ENCODE peak calls at places on chromosomes 13 and 19, in five cellular contexts. One of them, this sample, is unnamed. For H3K4me1, the result is how much of the 10 kb centered on the place peaks cover.

GRCh38 chr19:39297931-39298634 is 1.9 kb downstream of the IFNL1 start:
- DNase-seq in breast epithelium: no peak
- DNase-seq in endothelial cell of umbilical vein: no peak
- DNase-seq in sigmoid colon: peak
- DNase-seq in stomach: peak
- DNase-seq in this sample: peak

GRCh38 chr19:13986348-13986904 is 19.7 kb downstream of the RFX1 start:
- DNase-seq in breast epithelium: no peak
- DNase-seq in endothelial cell of umbilical vein: peak
- DNase-seq in sigmoid colon: peak
- DNase-seq in stomach: peak
- DNase-seq in this sample: peak

GRCh38 chr19:14814982-14815381 is 20.0 kb downstream of the OR7A5 start:
- DNase-seq in breast epithelium: no peak
- DNase-seq in endothelial cell of umbilical vein: no peak
- DNase-seq in sigmoid colon: no peak
- DNase-seq in stomach: no peak
- DNase-seq in this sample: no peak

GRCh38 chr13:113729329-113730019 is 29.6 kb upstream of the TMEM255B start:
- DNase-seq in breast epithelium: no peak
- DNase-seq in endothelial cell of umbilical vein: no peak
- DNase-seq in sigmoid colon: no peak
- DNase-seq in stomach: no peak
- DNase-seq in this sample: no peak

GRCh38 chr19:15072930-15073647 is 8.9 kb upstream of the OR1I1 start:
- DNase-seq in breast epithelium: peak
- DNase-seq in endothelial cell of umbilical vein: no peak
- DNase-seq in sigmoid colon: no peak
- DNase-seq in stomach: no peak
- DNase-seq in this sample: no peak

GRCh38 chr19:41154060-41154459 is 39.0 kb upstream of the CYP2S1 start:
- DNase-seq in breast epithelium: no peak
- DNase-seq in endothelial cell of umbilical vein: no peak
- DNase-seq in sigmoid colon: no peak
- DNase-seq in stomach: no peak
- DNase-seq in this sample: no peak

GRCh38 chr13:43693639-43694038 is 93.1 kb downstream of the ENOX1 start:
- DNase-seq in breast epithelium: no peak
- DNase-seq in endothelial cell of umbilical vein: no peak
- DNase-seq in sigmoid colon: no peak
- DNase-seq in stomach: no peak
- DNase-seq in this sample: no peak

GRCh38 chr19:6076675-6077463 is 33.4 kb downstream of the RFX2 start:
- DNase-seq in breast epithelium: no peak
- DNase-seq in endothelial cell of umbilical vein: no peak
- DNase-seq in sigmoid colon: peak
- DNase-seq in stomach: no peak
- DNase-seq in this sample: no peak

GRCh38 chr13:114107686-114108081 is 24.7 kb downstream of the RASA3 start:
- DNase-seq in breast epithelium: peak
- DNase-seq in endothelial cell of umbilical vein: peak
- DNase-seq in sigmoid colon: peak
- DNase-seq in stomach: no peak
- DNase-seq in this sample: peak

GRCh38 chr19:33784432-33784831 is 12.2 kb upstream of the KCTD15 start:
- DNase-seq in breast epithelium: no peak
- DNase-seq in endothelial cell of umbilical vein: no peak
- DNase-seq in sigmoid colon: no peak
- DNase-seq in stomach: no peak
- DNase-seq in this sample: no peak

DNA sequence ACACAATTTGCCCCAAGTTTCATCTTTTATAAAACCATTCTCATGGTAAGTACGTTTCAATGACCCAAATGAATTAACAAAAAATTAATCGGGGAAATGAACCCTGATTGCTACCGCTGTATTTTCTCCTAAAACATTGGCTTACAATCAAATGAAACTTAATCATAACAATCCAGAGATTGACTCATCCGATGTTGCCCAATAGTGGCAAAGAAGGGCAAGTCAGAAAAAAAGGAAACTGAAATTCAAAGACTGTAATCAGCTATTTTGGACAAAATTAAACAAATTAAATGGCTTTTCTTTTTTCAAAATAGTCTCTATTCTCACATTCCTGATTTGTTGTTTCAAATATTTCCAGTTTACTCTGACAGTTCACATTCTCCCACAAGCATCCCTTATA is 3.9 kb upstream of the ACOD1 start:
- DNase-seq in breast epithelium: no peak
- DNase-seq in endothelial cell of umbilical vein: no peak
- DNase-seq in sigmoid colon: no peak
- DNase-seq in stomach: no peak
- DNase-seq in this sample: no peak
- TF ChIP-seq POLR2AphosphoS5 in breast epithelium: no peak
- TF ChIP-seq POLR2AphosphoS5 in endothelial cell of umbilical vein: no peak
- TF ChIP-seq POLR2AphosphoS5 in sigmoid colon: no peak
- TF ChIP-seq POLR2AphosphoS5 in stomach: no peak
- TF ChIP-seq POLR2AphosphoS5 in this sample: no peak

GRCh38 chr13:30871713-30872029 is 34.4 kb upstream of the MEDAG start:
- DNase-seq in breast epithelium: no peak
- DNase-seq in endothelial cell of umbilical vein: peak
- DNase-seq in sigmoid colon: no peak
- DNase-seq in stomach: no peak
- DNase-seq in this sample: no peak

GRCh38 chr13:30872195-30872594 is 33.9 kb upstream of the MEDAG start:
- DNase-seq in breast epithelium: no peak
- DNase-seq in endothelial cell of umbilical vein: peak
- DNase-seq in sigmoid colon: no peak
- DNase-seq in stomach: no peak
- DNase-seq in this sample: no peak

GRCh38 chr13:30870049-30870884 is 35.8 kb upstream of the MEDAG start:
- DNase-seq in breast epithelium: no peak
- DNase-seq in endothelial cell of umbilical vein: peak
- DNase-seq in sigmoid colon: peak
- DNase-seq in stomach: peak
- DNase-seq in this sample: peak

GRCh38 chr13:30869491-30869890 is 36.6 kb upstream of the MEDAG start:
- DNase-seq in breast epithelium: no peak
- DNase-seq in endothelial cell of umbilical vein: peak
- DNase-seq in sigmoid colon: no peak
- DNase-seq in stomach: no peak
- DNase-seq in this sample: no peak

DNA sequence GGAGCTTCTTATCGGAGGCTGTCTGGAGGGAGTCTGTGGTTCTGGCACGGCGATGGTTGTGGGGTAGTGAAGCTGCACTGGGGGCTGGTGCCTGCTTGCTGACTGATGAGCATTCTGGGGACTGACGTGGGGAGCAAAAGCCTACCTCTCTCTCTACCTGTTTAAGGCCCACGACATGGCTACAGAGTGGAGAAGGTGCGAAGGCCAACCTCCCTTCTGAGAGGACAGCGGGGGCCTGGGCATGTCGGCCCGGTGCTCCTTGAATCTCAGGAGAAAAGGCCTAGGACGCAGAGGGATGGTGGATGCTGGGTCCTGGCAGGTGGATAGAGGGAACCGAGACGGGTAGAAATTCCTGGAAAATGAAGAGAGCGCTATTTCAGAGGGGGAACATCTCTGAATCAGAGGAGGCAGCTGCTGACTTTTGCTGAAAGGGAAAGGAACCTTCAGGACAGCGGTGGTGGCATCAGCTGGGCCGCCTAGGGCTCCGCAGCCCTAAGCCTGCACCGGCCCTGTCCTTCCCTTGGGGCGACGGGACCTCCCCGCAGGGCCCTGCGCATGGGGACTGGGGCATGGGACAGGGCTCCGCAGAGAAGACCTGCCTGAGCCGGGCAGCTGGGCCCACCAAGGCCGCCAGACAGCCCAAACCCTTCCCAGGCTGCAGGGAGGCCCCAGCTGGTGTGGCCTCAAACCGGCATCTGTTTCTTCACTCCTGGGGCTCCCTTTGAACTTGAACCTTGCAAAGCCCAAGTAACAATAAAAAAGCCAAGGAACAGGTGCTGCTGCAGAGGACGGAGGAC is 35.0 kb upstream of the MEDAG start:
- DNase-seq in breast epithelium: no peak
- DNase-seq in endothelial cell of umbilical vein: no peak
- DNase-seq in sigmoid colon: no peak
- DNase-seq in stomach: no peak
- DNase-seq in this sample: no peak
- H3K4me1 ChIP-seq in breast epithelium: under half
- H3K4me1 ChIP-seq in endothelial cell of umbilical vein: under half
- H3K4me1 ChIP-seq in sigmoid colon: under half
- H3K4me1 ChIP-seq in stomach: under half
- H3K4me1 ChIP-seq in this sample: under half

GRCh38 chr13:95281258-95281602 is 20.0 kb downstream of the ABCC4 start:
- DNase-seq in breast epithelium: no peak
- DNase-seq in endothelial cell of umbilical vein: no peak
- DNase-seq in sigmoid colon: no peak
- DNase-seq in stomach: no peak
- DNase-seq in this sample: no peak
- H3K27ac ChIP-seq in breast epithelium: no peak
- H3K27ac ChIP-seq in endothelial cell of umbilical vein: no peak
- H3K27ac ChIP-seq in sigmoid colon: peak
- H3K27ac ChIP-seq in stomach: peak
- H3K27ac ChIP-seq in this sample: peak

GRCh38 chr19:16516923-16517610 is 20.9 kb downstream of the C19orf44 start:
- DNase-seq in breast epithelium: no peak
- DNase-seq in endothelial cell of umbilical vein: no peak
- DNase-seq in sigmoid colon: no peak
- DNase-seq in stomach: no peak
- DNase-seq in this sample: no peak
- TF ChIP-seq POLR2AphosphoS5 in breast epithelium: no peak
- TF ChIP-seq POLR2AphosphoS5 in endothelial cell of umbilical vein: no peak
- TF ChIP-seq POLR2AphosphoS5 in sigmoid colon: no peak
- TF ChIP-seq POLR2AphosphoS5 in stomach: no peak
- TF ChIP-seq POLR2AphosphoS5 in this sample: no peak

This sample was measured in transverse colon.